ENCODE peak calls at places on chromosomes 12 and 14, in seven cellular contexts. C, E, R, A, H, W and G are unnamed samples.

GRCh38 chr12:27733791-27734190 is 23.2 kb downstream of the MRPS35 start:
- DNase-seq in C (no peak), E (no peak), R (no peak), A (no peak), H (no peak), W (no peak), G (no peak)

GRCh38 chr14:95157987-95158712 is 821 bp upstream of the DICER1 start:
- DNase-seq in C (no peak), E (no peak), R (no peak), A (no peak), H (no peak), W (peak), G (no peak)

GRCh38 chr12:118025168-118025567 is 8.7 kb downstream of the RFC5 start:
- DNase-seq in C (no peak), E (no peak), R (no peak), A (no peak), H (no peak), W (no peak), G (no peak)

GRCh38 chr12:77102691-77103090 is 37.3 kb upstream of the E2F7 start:
- DNase-seq in C (peak), E (no peak), R (no peak), A (peak), H (no peak), W (no peak), G (no peak)

GRCh38 chr12:43206396-43206795 is 345.6 kb downstream of the ADAMTS20 start:
- DNase-seq in C (no peak), E (no peak), R (no peak), A (no peak), H (no peak), W (no peak), G (no peak)

GRCh38 chr12:107670999-107671643 is 14.5 kb upstream of the PWP1 start:
- DNase-seq in C (no peak), E (no peak), R (peak), A (no peak), H (no peak), W (no peak), G (no peak)

GRCh38 chr12:2800046-2800570 is 5.3 kb downstream of the FKBP4 start:
- DNase-seq in C (no peak), E (no peak), R (no peak), A (no peak), H (no peak), W (no peak), G (peak)

GRCh38 chr12:80472912-80473500 is 29.0 kb downstream of the PTPRQ start:
- DNase-seq in C (peak), E (no peak), R (no peak), A (peak), H (no peak), W (peak), G (peak)

GRCh38 chr14:105433161-105433605 is 13.6 kb downstream of the MTA1 start:
- DNase-seq in C (no peak), E (no peak), R (no peak), A (no peak), H (no peak), W (no peak), G (no peak)